ENCODE peak calls at places on chromosomes 7 and 10, in four cellular contexts. B is amygdala; Z is stimulated activated naive CD8-positive, alpha-beta T cell treated with anti-CD3 and anti-CD28 coated beads, Interleukin-15, Interleukin-2, amounts not matched to agents 100 U/mL and 50 U/mL, for 24 hours; I is NCI-H2081. U is an unnamed sample.

GRCh38 chr10:71737356-71738172 is 18.0 kb upstream of the C10orf105 start:
- DNase-seq in B (no peak), Z (peak), I (no peak), U (no peak)

GRCh38 chr7:149307775-149308501 is 45.9 kb downstream of the ZNF783 start:
- DNase-seq in B (no peak), Z (no peak), I (no peak), U (no peak)

GRCh38 chr7:98949336-98950044 is 71.2 kb downstream of the TRRAP start:
- DNase-seq in B (peak), Z (no peak), I (no peak), U (no peak)

GRCh38 chr10:22670796-22671195 is 43.6 kb downstream of the PIP4K2A start:
- DNase-seq in B (peak), Z (no peak), I (no peak), U (no peak)

GRCh38 chr7:132125096-132125495 is 451.2 kb downstream of the PLXNA4 start:
- DNase-seq in B (no peak), Z (no peak), I (no peak), U (no peak)

GRCh38 chr7:64799-65430 is 127.5 kb upstream of the FAM20C start:
- DNase-seq in B (no peak), Z (no peak), I (no peak), U (no peak)

GRCh38 chr7:1950623-1951523 is 280.8 kb downstream of the ELFN1 start:
- DNase-seq in B (no peak), Z (no peak), I (peak), U (peak)

GRCh38 chr7:98810166-98810802 is 59.5 kb downstream of the TMEM130 start:
- DNase-seq in B (peak), Z (no peak), I (peak), U (peak)

GRCh38 chr10:128875955-128876354 is 591.1 kb upstream of the MGMT start:
- DNase-seq in B (no peak), Z (no peak), I (no peak), U (no peak)

GRCh38 chr7:135938086-135938485 is 39.1 kb downstream of the MTPN start:
- DNase-seq in B (no peak), Z (no peak), I (no peak), U (no peak)

GRCh38 chr7:84073476-84073875 is 121.1 kb downstream of the SEMA3A start:
- DNase-seq in B (no peak), Z (no peak), I (no peak), U (no peak)

GRCh38 chr10:123929791-123930190 is 38.2 kb upstream of the CPXM2 start:
- DNase-seq in B (no peak), Z (no peak), I (no peak), U (no peak)

GRCh38 chr10:25465582-25466372 is 291.0 kb downstream of the GPR158 start:
- DNase-seq in B (no peak), Z (no peak), I (peak), U (peak)

GRCh38 chr10:78541528-78542470 is 508.1 kb downstream of the RPS24 start:
- DNase-seq in B (no peak), Z (no peak), I (no peak), U (no peak)

GRCh38 chr10:109889867-109890266 is 33.4 kb downstream of the XPNPEP1 start:
- DNase-seq in B (no peak), Z (no peak), I (no peak), U (no peak)

GRCh38 chr10:124342821-124343170 is 75.9 kb downstream of the OAT start:
- DNase-seq in B (no peak), Z (no peak), I (no peak), U (no peak)

GRCh38 chr7:149369497-149369896 is 91.4 kb downstream of the ZNF777 start:
- DNase-seq in B (no peak), Z (no peak), I (no peak), U (no peak)

GRCh38 chr10:70296406-70296899 is 12.6 kb upstream of the NPFFR1 start:
- DNase-seq in B (no peak), Z (no peak), I (no peak), U (no peak)

GRCh38 chr7:19648791-19649190 is 60.0 kb downstream of the POLR1F start:
- DNase-seq in B (no peak), Z (no peak), I (no peak), U (no peak)

GRCh38 chr7:47314728-47315601 is 266.9 kb downstream of the TNS3 start:
- DNase-seq in B (peak), Z (no peak), I (no peak), U (no peak)

GRCh38 chr10:44853148-44853734 is 57.9 kb upstream of the TMEM72 start:
- DNase-seq in B (no peak), Z (no peak), I (no peak), U (no peak)

GRCh38 chr7:44145419-44145968 is 4.4 kb upstream of the MYL7 start:
- DNase-seq in B (peak), Z (peak), I (no peak), U (no peak)

GRCh38 chr7:117038408-117038807 is 85.1 kb downstream of the ST7 start:
- DNase-seq in B (no peak), Z (no peak), I (no peak), U (no peak)

GRCh38 chr10:50605280-50606270 is 18.2 kb downstream of the SGMS1 start:
- DNase-seq in B (no peak), Z (no peak), I (no peak), U (peak)

GRCh38 chr7:28107960-28108359 is 72.6 kb downstream of the JAZF1 start:
- DNase-seq in B (no peak), Z (no peak), I (no peak), U (no peak)

GRCh38 chr7:141991144-141991543 is 4.5 kb upstream of the MGAM start:
- DNase-seq in B (no peak), Z (no peak), I (no peak), U (no peak)

GRCh38 chr7:55172161-55172560 is 153.3 kb downstream of the EGFR start:
- DNase-seq in B (no peak), Z (no peak), I (no peak), U (no peak)